ENCODE peak calls at places on chromosomes 16 and 17, in four cellular contexts. One of them, this sample, is unnamed.

GRCh38 chr16:24734382-24734781 is 4.9 kb downstream of the TNRC6A start:
- DNase-seq in foreskin keratinocyte: no peak
- DNase-seq in left ventricle myocardium inferior: no peak
- DNase-seq in ovary: no peak
- DNase-seq in this sample: no peak

GRCh38 chr16:84355149-84355548 is 13.2 kb upstream of the ATP2C2 start:
- DNase-seq in foreskin keratinocyte: no peak
- DNase-seq in left ventricle myocardium inferior: no peak
- DNase-seq in ovary: no peak
- DNase-seq in this sample: no peak

GRCh38 chr16:30948956-30949654 is at the start of gene ORAI3:
- DNase-seq in foreskin keratinocyte: peak
- DNase-seq in left ventricle myocardium inferior: peak
- DNase-seq in ovary: peak
- DNase-seq in this sample: peak

GRCh38 chr17:8941520-8941919 is 24.0 kb downstream of the PIK3R5 start:
- DNase-seq in foreskin keratinocyte: no peak
- DNase-seq in left ventricle myocardium inferior: no peak
- DNase-seq in ovary: no peak
- DNase-seq in this sample: no peak

GRCh38 chr17:49217651-49218413 is 7.3 kb downstream of the ABI3 start:
- DNase-seq in foreskin keratinocyte: no peak
- DNase-seq in left ventricle myocardium inferior: peak
- DNase-seq in ovary: no peak
- DNase-seq in this sample: no peak

GRCh38 chr16:17777461-17777863 is 306.7 kb upstream of the XYLT1 start:
- DNase-seq in foreskin keratinocyte: peak
- DNase-seq in left ventricle myocardium inferior: no peak
- DNase-seq in ovary: no peak
- DNase-seq in this sample: peak

GRCh38 chr16:51994597-51994996 is 552.3 kb downstream of the TOX3 start:
- DNase-seq in foreskin keratinocyte: peak
- DNase-seq in left ventricle myocardium inferior: no peak
- DNase-seq in ovary: no peak
- DNase-seq in this sample: peak

GRCh38 chr17:44354582-44355309 is 8.9 kb downstream of the FAM171A2 start:
- DNase-seq in foreskin keratinocyte: no peak
- DNase-seq in left ventricle myocardium inferior: peak
- DNase-seq in ovary: peak
- DNase-seq in this sample: no peak

GRCh38 chr16:23424292-23424958 is 28.6 kb downstream of the COG7 start:
- DNase-seq in foreskin keratinocyte: peak
- DNase-seq in left ventricle myocardium inferior: no peak
- DNase-seq in ovary: peak
- DNase-seq in this sample: peak

GRCh38 chr17:77616243-77616731 is 342.2 kb upstream of the TNRC6C start:
- DNase-seq in foreskin keratinocyte: peak
- DNase-seq in left ventricle myocardium inferior: no peak
- DNase-seq in ovary: no peak
- DNase-seq in this sample: peak

GRCh38 chr16:11966173-11966572 is 1.2 kb downstream of the TNFRSF17 start:
- DNase-seq in foreskin keratinocyte: no peak
- DNase-seq in left ventricle myocardium inferior: no peak
- DNase-seq in ovary: no peak
- DNase-seq in this sample: no peak

GRCh38 chr16:56041556-56042140 is 149.6 kb upstream of the GNAO1 start:
- DNase-seq in foreskin keratinocyte: peak
- DNase-seq in left ventricle myocardium inferior: no peak
- DNase-seq in ovary: no peak
- DNase-seq in this sample: peak

GRCh38 chr16:64784635-64785034 is 337.2 kb downstream of the CDH11 start:
- DNase-seq in foreskin keratinocyte: no peak
- DNase-seq in left ventricle myocardium inferior: no peak
- DNase-seq in ovary: no peak
- DNase-seq in this sample: no peak

GRCh38 chr17:7138800-7139381 is 24.3 kb upstream of the ASGR2 start:
- DNase-seq in foreskin keratinocyte: no peak
- DNase-seq in left ventricle myocardium inferior: no peak
- DNase-seq in ovary: no peak
- DNase-seq in this sample: no peak

GRCh38 chr17:28071891-28072606 is 29.6 kb downstream of the NLK start:
- DNase-seq in foreskin keratinocyte: no peak
- DNase-seq in left ventricle myocardium inferior: no peak
- DNase-seq in ovary: no peak
- DNase-seq in this sample: no peak

GRCh38 chr16:18832021-18832420 is 30.7 kb upstream of the ARL6IP1 start:
- DNase-seq in foreskin keratinocyte: no peak
- DNase-seq in left ventricle myocardium inferior: no peak
- DNase-seq in ovary: no peak
- DNase-seq in this sample: no peak

GRCh38 chr17:81071761-81072741 is 37.1 kb downstream of the BAIAP2 start:
- DNase-seq in foreskin keratinocyte: peak
- DNase-seq in left ventricle myocardium inferior: no peak
- DNase-seq in ovary: no peak
- DNase-seq in this sample: no peak

GRCh38 chr17:28812980-28813377 is 29.6 kb downstream of the FAM222B start:
- DNase-seq in foreskin keratinocyte: no peak
- DNase-seq in left ventricle myocardium inferior: no peak
- DNase-seq in ovary: no peak
- DNase-seq in this sample: peak

GRCh38 chr16:57392694-57393093 is 11.9 kb upstream of the CCL17 start:
- DNase-seq in foreskin keratinocyte: no peak
- DNase-seq in left ventricle myocardium inferior: no peak
- DNase-seq in ovary: no peak
- DNase-seq in this sample: no peak

GRCh38 chr17:13851889-13852288 is 217.4 kb upstream of the COX10 start:
- DNase-seq in foreskin keratinocyte: no peak
- DNase-seq in left ventricle myocardium inferior: no peak
- DNase-seq in ovary: no peak
- DNase-seq in this sample: no peak

GRCh38 chr16:70598937-70599503 is 47.3 kb upstream of the IL34 start:
- DNase-seq in foreskin keratinocyte: no peak
- DNase-seq in left ventricle myocardium inferior: no peak
- DNase-seq in ovary: peak
- DNase-seq in this sample: no peak

GRCh38 chr17:48498168-48498840 is 32.5 kb downstream of the HOXB1 start:
- DNase-seq in foreskin keratinocyte: peak
- DNase-seq in left ventricle myocardium inferior: no peak
- DNase-seq in ovary: no peak
- DNase-seq in this sample: no peak

GRCh38 chr17:21194210-21194609 is 19.8 kb downstream of the TMEM11 start:
- DNase-seq in foreskin keratinocyte: no peak
- DNase-seq in left ventricle myocardium inferior: no peak
- DNase-seq in ovary: no peak
- DNase-seq in this sample: no peak

GRCh38 chr16:27242398-27242797 is 26.2 kb downstream of the NSMCE1 start:
- DNase-seq in foreskin keratinocyte: no peak
- DNase-seq in left ventricle myocardium inferior: no peak
- DNase-seq in ovary: no peak
- DNase-seq in this sample: no peak

GRCh38 chr16:74862743-74863244 is 88.2 kb upstream of the FA2H start:
- DNase-seq in foreskin keratinocyte: peak
- DNase-seq in left ventricle myocardium inferior: no peak
- DNase-seq in ovary: no peak
- DNase-seq in this sample: peak

GRCh38 chr16:64627288-64627687 is 494.6 kb downstream of the CDH11 start:
- DNase-seq in foreskin keratinocyte: no peak
- DNase-seq in left ventricle myocardium inferior: no peak
- DNase-seq in ovary: no peak
- DNase-seq in this sample: no peak

DNA sequence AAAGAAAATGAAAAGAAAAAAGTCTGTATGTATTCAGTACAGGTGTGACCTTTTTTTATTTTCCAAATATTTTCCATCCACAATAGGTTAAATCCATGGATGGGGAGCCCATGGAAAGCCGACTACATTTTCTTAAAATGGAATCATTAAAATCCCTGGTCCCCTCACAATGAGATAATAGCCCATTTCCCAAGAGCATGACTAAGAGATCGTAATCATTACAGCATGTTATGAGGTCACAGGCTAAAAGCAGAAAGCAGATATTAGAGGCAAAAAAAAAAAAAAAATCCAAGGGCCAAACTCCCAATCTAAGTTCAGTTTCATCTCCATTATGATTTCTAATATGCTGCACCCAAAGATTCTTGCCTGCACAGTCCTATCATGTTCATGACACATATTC is 44.7 kb downstream of the CYTH1 start:
- DNase-seq in foreskin keratinocyte: peak
- DNase-seq in left ventricle myocardium inferior: no peak
- DNase-seq in ovary: no peak
- DNase-seq in this sample: peak
- H3K27ac ChIP-seq in foreskin keratinocyte: peak
- H3K27ac ChIP-seq in left ventricle myocardium inferior: peak
- H3K27ac ChIP-seq in ovary: no peak
- H3K27ac ChIP-seq in this sample: no peak

GRCh38 chr17:75576661-75577060 is 10.9 kb upstream of the MYO15B start:
- DNase-seq in foreskin keratinocyte: no peak
- DNase-seq in left ventricle myocardium inferior: no peak
- DNase-seq in ovary: no peak
- DNase-seq in this sample: no peak
- H3K27ac ChIP-seq in foreskin keratinocyte: no peak
- H3K27ac ChIP-seq in left ventricle myocardium inferior: no peak
- H3K27ac ChIP-seq in ovary: no peak
- H3K27ac ChIP-seq in this sample: no peak

GRCh38 chr17:34379876-34380275 is 16.8 kb upstream of the CCL1 start:
- DNase-seq in foreskin keratinocyte: no peak
- DNase-seq in left ventricle myocardium inferior: no peak
- DNase-seq in ovary: no peak
- DNase-seq in this sample: no peak

GRCh38 chr17:34382586-34383224 is 19.7 kb upstream of the CCL1 start:
- DNase-seq in foreskin keratinocyte: no peak
- DNase-seq in left ventricle myocardium inferior: no peak
- DNase-seq in ovary: no peak
- DNase-seq in this sample: no peak

GRCh38 chr17:34375598-34375997 is 12.6 kb upstream of the CCL1 start:
- DNase-seq in foreskin keratinocyte: no peak
- DNase-seq in left ventricle myocardium inferior: no peak
- DNase-seq in ovary: no peak
- DNase-seq in this sample: no peak

GRCh38 chr17:34377078-34377823 is 14.2 kb upstream of the CCL1 start:
- DNase-seq in foreskin keratinocyte: no peak
- DNase-seq in left ventricle myocardium inferior: no peak
- DNase-seq in ovary: no peak
- DNase-seq in this sample: no peak

DNA sequence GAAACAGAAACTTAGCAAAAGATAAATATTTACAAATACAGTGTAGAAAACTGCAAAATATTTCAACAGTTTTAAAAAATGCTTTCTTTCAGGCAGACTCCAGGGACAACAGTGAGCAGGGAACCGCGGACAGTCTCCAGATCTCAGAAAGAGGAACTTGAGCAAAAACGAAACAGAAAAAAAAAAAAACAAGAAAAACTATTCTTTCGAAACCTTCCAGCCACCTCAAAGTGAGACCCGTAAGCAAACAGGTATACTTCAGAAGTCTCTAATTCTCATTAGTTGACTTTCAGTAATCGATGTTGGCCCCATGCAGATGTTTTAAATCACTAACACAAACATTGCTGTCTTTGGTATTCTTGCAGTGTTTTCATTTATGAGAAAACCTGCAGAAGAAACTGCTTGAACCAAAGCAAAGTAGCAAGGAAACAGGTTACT is 15.7 kb upstream of the CCL1 start:
- DNase-seq in foreskin keratinocyte: no peak
- DNase-seq in left ventricle myocardium inferior: no peak
- DNase-seq in ovary: no peak
- DNase-seq in this sample: no peak
- H3K27ac ChIP-seq in foreskin keratinocyte: no peak
- H3K27ac ChIP-seq in left ventricle myocardium inferior: no peak
- H3K27ac ChIP-seq in ovary: no peak
- H3K27ac ChIP-seq in this sample: no peak

GRCh38 chr17:19610879-19611278 is 37.7 kb upstream of the ALDH3A2 start:
- DNase-seq in foreskin keratinocyte: no peak
- DNase-seq in left ventricle myocardium inferior: no peak
- DNase-seq in ovary: no peak
- DNase-seq in this sample: no peak

GRCh38 chr17:19613979-19614378 is 34.6 kb upstream of the ALDH3A2 start:
- DNase-seq in foreskin keratinocyte: no peak
- DNase-seq in left ventricle myocardium inferior: no peak
- DNase-seq in ovary: no peak
- DNase-seq in this sample: no peak

GRCh38 chr17:19619705-19620325 is 28.7 kb upstream of the ALDH3A2 start:
- DNase-seq in foreskin keratinocyte: no peak
- DNase-seq in left ventricle myocardium inferior: no peak
- DNase-seq in ovary: no peak
- DNase-seq in this sample: no peak

GRCh38 chr17:19618015-19618414 is 30.5 kb upstream of the ALDH3A2 start:
- DNase-seq in foreskin keratinocyte: no peak
- DNase-seq in left ventricle myocardium inferior: no peak
- DNase-seq in ovary: no peak
- DNase-seq in this sample: no peak

DNA sequence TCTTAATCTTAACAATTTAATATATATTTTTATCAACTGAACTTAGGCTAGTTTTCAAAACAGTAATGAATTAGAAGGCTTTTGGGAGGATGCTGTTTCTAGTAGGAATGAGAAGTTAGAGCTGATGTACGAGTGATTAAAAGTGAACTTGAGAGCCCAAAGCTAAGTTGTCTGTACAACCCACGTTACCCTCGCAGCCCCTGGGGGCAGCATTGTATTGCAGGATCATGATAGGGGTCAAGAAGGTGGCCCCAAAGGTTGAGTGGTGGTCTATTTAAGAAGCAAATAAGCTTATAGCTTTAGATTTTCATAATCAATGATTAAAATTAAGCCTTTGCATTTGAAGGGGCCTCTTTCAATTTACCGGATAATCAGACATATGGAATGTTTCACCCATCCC is 33.7 kb upstream of the ALDH3A2 start:
- DNase-seq in foreskin keratinocyte: no peak
- DNase-seq in left ventricle myocardium inferior: no peak
- DNase-seq in ovary: no peak
- DNase-seq in this sample: no peak
- H3K27ac ChIP-seq in foreskin keratinocyte: no peak
- H3K27ac ChIP-seq in left ventricle myocardium inferior: no peak
- H3K27ac ChIP-seq in ovary: no peak
- H3K27ac ChIP-seq in this sample: no peak

GRCh38 chr17:80031691-80032480 is 3.8 kb downstream of the TBC1D16 start:
- DNase-seq in foreskin keratinocyte: no peak
- DNase-seq in left ventricle myocardium inferior: no peak
- DNase-seq in ovary: no peak
- DNase-seq in this sample: no peak
- H3K27ac ChIP-seq in foreskin keratinocyte: no peak
- H3K27ac ChIP-seq in left ventricle myocardium inferior: no peak
- H3K27ac ChIP-seq in ovary: no peak
- H3K27ac ChIP-seq in this sample: no peak

GRCh38 chr16:22372882-22373661 is 1.3 kb downstream of the CDR2 start:
- DNase-seq in foreskin keratinocyte: no peak
- DNase-seq in left ventricle myocardium inferior: no peak
- DNase-seq in ovary: no peak
- DNase-seq in this sample: no peak
- H3K27ac ChIP-seq in foreskin keratinocyte: peak
- H3K27ac ChIP-seq in left ventricle myocardium inferior: peak
- H3K27ac ChIP-seq in ovary: no peak
- H3K27ac ChIP-seq in this sample: peak

This sample was measured in RWPE1.